ENCODE peak calls at places on chromosomes 12 and 14, in eight cellular contexts. J is neural progenitor cell, B is epithelial cell of proximal tubule, C is endothelial cell, H is AG09319, Q is GM13977, E is transverse colon, T is activated B cell treated with CpG ODN at 0.5 μM for 24 hours. S is an unnamed sample.

GRCh38 chr14:55097894-55098560 is 31.0 kb upstream of the LGALS3 start:
- DNase-seq in C (no peak), B (no peak), H (no peak), Q (peak), E (peak), T (no peak), J (no peak), S (no peak)

GRCh38 chr14:58844544-58844943 is 206.8 kb downstream of the DACT1 start:
- DNase-seq in H (no peak), T (no peak), Q (no peak), E (no peak), B (no peak), C (no peak), J (no peak), S (no peak)

GRCh38 chr14:54316652-54317051 is 80.2 kb upstream of the CDKN3 start:
- DNase-seq in B (no peak), Q (no peak), C (no peak), T (no peak), J (no peak), E (no peak), H (no peak), S (no peak)

GRCh38 chr14:90717916-90718315 is 98.3 kb downstream of the TTC7B start:
- DNase-seq in Q (no peak), H (no peak), E (no peak), C (no peak), T (no peak), B (no peak), J (no peak), S (no peak)

GRCh38 chr12:67237231-67237630 is 31.9 kb upstream of the CAND1 start:
- DNase-seq in Q (no peak), J (peak), E (no peak), T (no peak), C (no peak), H (no peak), B (no peak), S (no peak)

GRCh38 chr12:79452906-79453305 is 237.9 kb downstream of the PAWR start:
- DNase-seq in J (no peak), B (no peak), T (no peak), H (no peak), E (no peak), Q (no peak), C (no peak), S (no peak)

GRCh38 chr12:132108211-132108832 is 35.8 kb downstream of the DDX51 start:
- DNase-seq in E (no peak), Q (no peak), J (peak), T (no peak), H (no peak), C (no peak), B (no peak), S (no peak)

GRCh38 chr14:39322807-39323206 is 89.1 kb downstream of the MIA2 start:
- DNase-seq in C (no peak), E (no peak), Q (no peak), J (no peak), T (no peak), B (no peak), H (peak), S (no peak)

GRCh38 chr12:1927751-1928351 is 9.4 kb upstream of the CACNA2D4 start:
- DNase-seq in J (no peak), C (no peak), E (no peak), T (no peak), H (no peak), Q (no peak), B (no peak), S (peak)

DNA sequence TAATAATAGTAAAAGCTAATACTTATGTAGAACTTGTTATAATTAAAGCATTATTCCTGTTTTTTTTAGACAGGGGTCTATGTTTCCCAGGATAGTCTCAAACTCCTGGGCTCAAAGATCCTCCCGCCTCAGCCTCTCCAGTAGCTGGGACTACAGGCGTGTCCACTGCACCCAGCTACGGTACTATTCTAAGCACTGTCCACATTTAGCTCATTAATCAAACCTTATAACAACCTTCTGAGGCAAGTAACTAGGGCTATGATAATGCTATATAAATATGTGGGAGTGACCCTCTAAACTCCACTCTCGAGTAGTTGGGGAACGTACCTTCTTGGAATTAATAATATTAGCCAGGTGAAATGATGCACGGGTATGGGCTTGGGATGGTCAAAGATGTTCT is 60.7 kb upstream of the NR2C1 start:
- DNase-seq in Q (no peak), J (no peak), C (no peak), H (no peak), B (no peak), T (no peak), E (no peak), S (no peak)
- TF ChIP-seq CTCF in Q (no peak), J (no peak), C (no peak), H (no peak), B (no peak), T (no peak), E (no peak), S (no peak)

DNA sequence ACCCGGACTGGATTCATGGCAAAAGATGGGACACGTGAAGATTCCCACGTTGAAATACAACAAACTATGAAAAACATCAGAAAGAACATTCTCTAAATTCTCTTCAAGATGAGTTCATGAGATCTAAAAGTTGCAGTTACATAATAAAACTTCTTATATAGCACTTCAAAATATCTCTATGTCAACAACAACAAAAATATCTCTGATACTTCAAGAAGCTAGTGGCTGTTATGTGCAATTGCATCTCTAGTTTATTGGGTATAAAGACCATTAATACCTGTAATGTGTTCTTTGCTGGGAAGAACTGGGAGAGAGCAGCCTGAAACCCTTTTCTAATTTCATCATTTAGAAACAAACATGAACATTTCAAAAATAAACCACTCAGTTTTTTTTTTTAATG is 69.2 kb upstream of the RGS6 start:
- DNase-seq in C (no peak), H (no peak), B (no peak), Q (no peak), E (no peak), J (no peak), T (no peak), S (no peak)
- TF ChIP-seq CTCF in C (peak), H (no peak), B (peak), Q (no peak), E (no peak), J (no peak), T (no peak), S (no peak)

GRCh38 chr12:321606-322326 is 59.1 kb upstream of the SLC6A13 start:
- DNase-seq in B (no peak), T (no peak), H (no peak), C (no peak), E (no peak), Q (no peak), J (no peak), S (no peak)
- TF ChIP-seq CTCF in B (peak), T (no peak), H (no peak), C (no peak), E (no peak), Q (no peak), J (peak), S (peak)

GRCh38 chr12:48980389-48980952 is 2.3 kb downstream of the WNT1 start:
- DNase-seq in E (peak), T (no peak), Q (peak), C (no peak), H (no peak), B (no peak), J (peak), S (no peak)
- TF ChIP-seq CTCF in E (no peak), T (no peak), Q (peak), C (no peak), H (no peak), B (peak), J (peak), S (no peak)

DNA sequence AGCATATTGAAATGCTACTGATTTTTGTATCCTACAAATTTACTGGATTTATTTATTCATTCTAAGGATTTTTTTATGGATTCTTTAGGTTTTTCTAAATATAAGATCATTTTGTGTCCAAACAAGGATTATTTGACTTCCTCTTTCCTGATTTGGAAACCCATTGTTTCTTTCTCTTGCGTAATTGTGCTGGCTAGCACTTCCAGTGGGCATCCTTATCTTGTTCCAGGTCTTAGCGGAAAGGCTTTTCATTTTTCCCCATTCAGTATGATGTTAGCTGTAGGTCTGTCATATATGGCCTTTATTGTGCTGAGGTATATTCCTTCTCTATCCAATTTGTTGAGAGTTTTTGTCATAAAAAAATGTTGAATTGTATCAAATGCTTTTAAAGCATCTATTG is 57.2 kb upstream of the RHOJ start:
- DNase-seq in Q (no peak), T (no peak), H (no peak), E (no peak), J (no peak), B (no peak), C (no peak), S (no peak)
- TF ChIP-seq CTCF in Q (no peak), T (no peak), H (no peak), E (no peak), J (no peak), B (no peak), C (no peak), S (no peak)

S was measured in progenitor cell of endocrine pancreas.